ENCODE peak calls at places on chromosomes 1 and 21, in six cellular contexts. O, F, Q, V, H and Y are unnamed samples.

GRCh38 chr1:228362141-228362883 is 44.3 kb downstream of the TRIM11 start:
- DNase-seq in O (no peak), F (no peak), Q (no peak), V (no peak), H (no peak), Y (no peak)

GRCh38 chr1:24186993-24187790 is at the start of gene IFNLR1:
- DNase-seq in O (no peak), F (peak; percentile 77), Q (peak; percentile 62), V (no peak), H (no peak), Y (peak; percentile 44)

GRCh38 chr1:150021191-150021688 is 10.7 kb upstream of the OTUD7B start:
- DNase-seq in O (no peak), F (no peak), Q (peak; percentile 95), V (no peak), H (no peak), Y (peak; percentile 49)

GRCh38 chr1:200296091-200296661 is 113.7 kb downstream of the ZNF281 start:
- DNase-seq in O (no peak), F (no peak), Q (peak; percentile 84), V (no peak), H (no peak), Y (no peak)

GRCh38 chr1:158998781-158999161 is 10.9 kb upstream of the IFI16 start:
- DNase-seq in O (peak; percentile 61), F (peak; percentile 48), Q (peak; percentile 40), V (peak; percentile 50), H (peak; percentile 73), Y (peak; percentile 31)

GRCh38 chr21:31397939-31398338 is 53.9 kb upstream of the TIAM1 start:
- DNase-seq in O (no peak), F (peak; percentile 34), Q (no peak), V (no peak), H (no peak), Y (no peak)

GRCh38 chr1:69568435-69569280 is 936 bp downstream of the LRRC7 start:
- DNase-seq in O (no peak), F (peak; percentile 19), Q (no peak), V (no peak), H (peak; percentile 13), Y (no peak)

GRCh38 chr1:2156866-2157265 is 37.7 kb downstream of the FAAP20 start:
- DNase-seq in O (no peak), F (no peak), Q (no peak), V (no peak), H (no peak), Y (no peak)

GRCh38 chr1:37574834-37575479 is 18.2 kb downstream of the DNALI1 start:
- DNase-seq in O (peak; percentile 91), F (no peak), Q (no peak), V (no peak), H (no peak), Y (no peak)

GRCh38 chr1:151238467-151238739 is 16.1 kb upstream of the PSMD4 start:
- DNase-seq in O (peak; percentile 96), F (no peak), Q (no peak), V (no peak), H (no peak), Y (no peak)

GRCh38 chr21:21101911-21102310 is 103.7 kb downstream of the NCAM2 start:
- DNase-seq in O (peak; percentile 85), F (peak; percentile 24), Q (peak; percentile 3), V (no peak), H (peak; percentile 66), Y (no peak)

GRCh38 chr1:178093958-178094751 is at the start of gene RASAL2:
- DNase-seq in O (peak; percentile 46), F (peak; percentile 73), Q (peak; percentile 41), V (no peak), H (peak; percentile 57), Y (peak; percentile 82)

GRCh38 chr1:46612937-46613660 is 3.5 kb downstream of the MOB3C start:
- DNase-seq in O (no peak), F (no peak), Q (no peak), V (no peak), H (no peak), Y (no peak)

GRCh38 chr1:228110536-228110935 is 1.4 kb upstream of the MRPL55 start:
- DNase-seq in O (no peak), F (no peak), Q (no peak), V (no peak), H (no peak), Y (no peak)

GRCh38 chr1:204408602-204409001 is 3.0 kb downstream of the PPP1R15B start:
- DNase-seq in O (no peak), F (no peak), Q (no peak), V (no peak), H (no peak), Y (no peak)

GRCh38 chr1:182807907-182808306 is 18.3 kb downstream of the NPL start:
- DNase-seq in O (no peak), F (no peak), Q (no peak), V (no peak), H (no peak), Y (no peak)

GRCh38 chr1:208581252-208581651 is 337.1 kb upstream of the PLXNA2 start:
- DNase-seq in O (no peak), F (no peak), Q (no peak), V (no peak), H (no peak), Y (no peak)

GRCh38 chr1:203969846-203970245 is 103.1 kb upstream of the SOX13 start:
- DNase-seq in O (no peak), F (no peak), Q (no peak), V (no peak), H (no peak), Y (no peak)

GRCh38 chr1:43255438-43256210 is 14.2 kb upstream of the TMEM125 start:
- DNase-seq in O (no peak), F (no peak), Q (no peak), V (no peak), H (no peak), Y (no peak)

GRCh38 chr1:223543559-223543958 is 121.9 kb downstream of the CAPN8 start:
- DNase-seq in O (no peak), F (no peak), Q (no peak), V (no peak), H (no peak), Y (no peak)

GRCh38 chr1:7299994-7300393 is 471.1 kb upstream of the VAMP3 start:
- DNase-seq in O (peak; percentile 96), F (no peak), Q (no peak), V (no peak), H (no peak), Y (peak; percentile 38)

GRCh38 chr1:3856923-3857790 is at the start of the genes CEP104 and DFFB:
- DNase-seq in O (peak; percentile 67), F (peak; percentile 99), Q (peak; percentile 98), V (peak; percentile 91), H (peak; percentile 100), Y (peak; percentile 96)

GRCh38 chr1:235468970-235469369 is 35.3 kb downstream of the B3GALNT2 start:
- DNase-seq in O (peak; percentile 64), F (no peak), Q (peak; percentile 9), V (no peak), H (no peak), Y (peak; percentile 31)

GRCh38 chr21:45894107-45894810 is 87.3 kb upstream of the COL6A1 start:
- DNase-seq in O (peak; percentile 85), F (no peak), Q (no peak), V (no peak), H (no peak), Y (no peak)

GRCh38 chr1:163875214-163875926 is 553.6 kb downstream of the NUF2 start:
- DNase-seq in O (peak; percentile 22), F (no peak), Q (no peak), V (no peak), H (no peak), Y (peak; percentile 44)

GRCh38 chr1:67773462-67773861 is 59.8 kb downstream of the GNG12 start:
- DNase-seq in O (peak; percentile 60), F (no peak), Q (no peak), V (no peak), H (no peak), Y (no peak)

GRCh38 chr1:94014087-94014486 is 104.9 kb upstream of the GCLM start:
- DNase-seq in O (no peak), F (no peak), Q (no peak), V (no peak), H (no peak), Y (no peak)

GRCh38 chr1:94014635-94015488 is 105.6 kb upstream of the GCLM start:
- DNase-seq in O (peak; percentile 64), F (no peak), Q (no peak), V (no peak), H (peak; percentile 33), Y (no peak)

GRCh38 chr1:94015489-94015817 is 105.5 kb downstream of the ABCA4 start:
- DNase-seq in O (no peak), F (no peak), Q (no peak), V (no peak), H (no peak), Y (no peak)

GRCh38 chr1:94019327-94019726 is 101.6 kb downstream of the ABCA4 start:
- DNase-seq in O (no peak), F (no peak), Q (no peak), V (no peak), H (no peak), Y (no peak)

DNA sequence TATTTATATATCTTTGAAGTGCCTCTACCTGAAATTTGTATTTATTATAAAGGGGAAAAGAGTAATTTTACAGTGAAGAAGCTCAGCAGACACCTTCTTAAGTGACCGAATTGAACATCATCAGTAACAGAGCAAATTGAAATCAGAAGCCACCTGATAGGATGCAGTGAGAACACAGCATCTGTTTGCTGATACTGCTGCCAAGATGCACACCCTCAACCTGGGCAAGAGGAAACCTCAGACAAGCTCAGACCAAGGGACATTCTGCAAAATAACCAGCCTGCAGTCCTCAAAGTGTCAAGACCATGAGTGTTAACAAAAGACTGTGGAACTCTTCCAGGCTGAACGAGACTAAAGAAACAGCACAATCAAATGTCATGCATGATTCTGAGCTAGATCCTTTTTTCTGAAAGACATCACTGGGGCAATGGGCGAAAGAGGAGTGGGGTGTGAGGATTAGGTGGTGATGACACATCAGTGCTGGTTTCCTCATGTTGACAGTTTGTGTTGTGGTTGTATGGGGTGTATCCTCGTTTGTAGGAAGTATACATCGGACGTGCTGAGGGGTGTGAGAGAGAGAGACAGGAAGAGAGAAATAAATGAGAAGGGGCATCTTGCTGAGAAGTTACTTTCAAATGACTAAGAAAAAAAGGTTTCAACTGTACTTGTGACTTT is 103.7 kb downstream of the ABCA4 start:
- DNase-seq in O (no peak), F (no peak), Q (no peak), V (no peak), H (no peak), Y (no peak)
- TF ChIP-seq BHLHE40 in O (no peak), F (no peak), Q (no peak), V (no peak), H (no peak), Y (no peak)

DNA sequence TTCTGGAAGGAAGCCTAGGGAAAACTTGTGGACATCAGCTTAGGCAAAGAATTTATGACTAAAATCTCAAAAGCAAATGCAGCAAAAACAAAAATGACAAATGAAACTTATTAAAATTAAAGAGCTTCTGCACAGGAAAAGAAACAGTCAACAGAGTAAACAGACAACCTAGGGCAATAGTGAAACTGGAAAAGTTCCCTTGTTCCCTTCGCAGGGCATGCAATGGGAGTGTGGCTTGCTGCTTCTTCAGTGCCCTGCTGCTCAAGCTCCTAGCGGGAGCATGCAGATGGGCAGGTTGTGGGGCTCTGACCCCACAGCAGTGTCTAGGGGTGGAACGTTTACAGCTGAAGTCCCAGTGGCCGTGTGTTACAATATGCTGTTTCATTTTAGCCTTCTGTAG is 1797.4 kb downstream of the NCAM2 start:
- DNase-seq in O (no peak), F (no peak), Q (no peak), V (no peak), H (no peak), Y (no peak)
- TF ChIP-seq BHLHE40 in O (no peak), F (no peak), Q (no peak), V (no peak), H (no peak), Y (no peak)

GRCh38 chr1:113479713-113480676 is 89.7 kb downstream of the MAGI3 start:
- DNase-seq in O (no peak), F (no peak), Q (no peak), V (no peak), H (no peak), Y (no peak)
- TF ChIP-seq BHLHE40 in O (no peak), F (no peak), Q (no peak), V (no peak), H (no peak), Y (no peak)

GRCh38 chr1:86542626-86543025 is 4.3 kb upstream of the CLCA4 start:
- DNase-seq in O (no peak), F (no peak), Q (no peak), V (no peak), H (no peak), Y (no peak)
- TF ChIP-seq BHLHE40 in O (no peak), F (no peak), Q (no peak), V (no peak), H (no peak), Y (no peak)